ENCODE peak calls at places on chromosome 11, in nine cellular contexts. C, Y, E, D, Z, K, P, T and H are unnamed samples.

GRCh38 chr11:134792044-134792443 is 380.0 kb upstream of the B3GAT1 start:
- DNase-seq in C (no peak), K (no peak), E (no peak), Z (no peak), T (no peak), Y (no peak), D (no peak), P (no peak), H (no peak)

GRCh38 chr11:14331476-14332136 is 27.4 kb downstream of the RRAS2 start:
- DNase-seq in D (no peak), T (no peak), K (no peak), E (no peak), C (no peak), P (no peak), Y (no peak), Z (no peak), H (no peak)

GRCh38 chr11:66311965-66312548 is 4.8 kb downstream of the CD248 start:
- DNase-seq in P (peak), E (no peak), K (peak), Y (peak), C (peak), T (peak), Z (peak), D (peak), H (peak)

GRCh38 chr11:27039873-27040272 is 742 bp upstream of the BBOX1 start:
- DNase-seq in P (no peak), C (no peak), T (no peak), E (no peak), Y (no peak), Z (no peak), K (no peak), D (no peak), H (no peak)

GRCh38 chr11:11454671-11455223 is 101.7 kb upstream of the CSNK2A3 start:
- DNase-seq in C (no peak), Z (no peak), D (no peak), P (no peak), E (no peak), K (no peak), Y (no peak), T (no peak), H (no peak)

GRCh38 chr11:20161230-20161918 is 1.1 kb upstream of the DBX1 start:
- DNase-seq in P (no peak), Y (no peak), E (no peak), C (no peak), D (peak), Z (peak), T (no peak), K (no peak), H (no peak)

GRCh38 chr11:66100272-66101037 is 30.4 kb downstream of the PACS1 start:
- DNase-seq in C (no peak), P (peak), Z (no peak), K (no peak), T (peak), Y (peak), E (no peak), D (no peak), H (no peak)

GRCh38 chr11:44304091-44305084 is 5.6 kb downstream of the ALX4 start:
- DNase-seq in P (no peak), Y (no peak), D (peak), E (no peak), Z (peak), C (no peak), K (no peak), T (no peak), H (no peak)

GRCh38 chr11:33699515-33700424 is 856 bp downstream of the C11orf91 start:
- DNase-seq in P (no peak), D (no peak), C (no peak), T (peak), Y (no peak), Z (peak), K (no peak), E (no peak), H (no peak)